ENCODE peak calls at places on chromosomes 1 and 21, in ten cellular contexts. U, A, K, Q, Z, C, G, F, V and H are unnamed samples.

GRCh38 chr1:165490175-165490574 is 45.2 kb upstream of the RXRG start:
- DNase-seq in K (no peak), V (no peak), G (no peak), F (no peak), C (peak), U (no peak), Z (peak), A (no peak), Q (no peak), H (no peak)

GRCh38 chr1:53415432-53415831 is 43.8 kb upstream of the DMRTB1 start:
- DNase-seq in F (no peak), V (no peak), Q (no peak), Z (no peak), G (no peak), U (no peak), A (peak), C (no peak), K (no peak), H (no peak)

GRCh38 chr1:243233908-243234307 is 21.2 kb downstream of the CEP170 start:
- DNase-seq in Q (no peak), V (no peak), U (no peak), G (no peak), C (no peak), K (no peak), F (peak), A (no peak), Z (no peak), H (no peak)

GRCh38 chr1:145782166-145783099 is 41.5 kb downstream of the RNF115 start:
- DNase-seq in A (no peak), V (no peak), Q (peak), U (no peak), F (peak), G (no peak), Z (no peak), K (no peak), C (no peak), H (no peak)

GRCh38 chr1:223870617-223871574 is 25.1 kb upstream of the TP53BP2 start:
- DNase-seq in C (no peak), K (no peak), F (no peak), U (no peak), G (no peak), A (no peak), V (no peak), Z (no peak), Q (no peak), H (peak)

GRCh38 chr21:32096411-32096810 is 182.4 kb downstream of the MIS18A start:
- DNase-seq in U (no peak), F (no peak), Q (peak), A (no peak), G (no peak), Z (no peak), V (no peak), C (no peak), K (no peak), H (no peak)

GRCh38 chr1:67632356-67632755 is 52.6 kb upstream of the GADD45A start:
- DNase-seq in U (no peak), K (no peak), C (no peak), A (no peak), Z (no peak), F (no peak), Q (no peak), G (no peak), V (no peak), H (no peak)

GRCh38 chr1:229254910-229255541 is 15.9 kb upstream of the RAB4A start:
- DNase-seq in V (no peak), G (no peak), Q (no peak), K (no peak), C (no peak), A (no peak), U (no peak), F (no peak), Z (no peak), H (no peak)

GRCh38 chr1:58430355-58431335 is 115.9 kb downstream of the OMA1 start:
- DNase-seq in Z (peak), F (no peak), U (no peak), C (no peak), A (no peak), K (no peak), G (no peak), Q (no peak), V (no peak), H (no peak)

GRCh38 chr21:44917446-44918106 is 3.1 kb downstream of the ITGB2 start:
- DNase-seq in A (no peak), Z (no peak), U (no peak), Q (no peak), F (no peak), C (no peak), K (no peak), G (no peak), V (no peak), H (no peak)

GRCh38 chr21:44415073-44416025 is 40.0 kb upstream of the LRRC3 start:
- DNase-seq in Q (no peak), A (peak), Z (no peak), U (no peak), C (no peak), V (no peak), K (no peak), F (no peak), G (no peak), H (no peak)

GRCh38 chr1:16053781-16054502 is 10.4 kb downstream of the CLCNKB start:
- DNase-seq in A (no peak), V (no peak), Q (no peak), F (no peak), G (no peak), K (no peak), Z (no peak), U (no peak), C (no peak), H (no peak)

GRCh38 chr1:220386494-220387195 is 114.4 kb upstream of the RAB3GAP2 start:
- DNase-seq in C (no peak), K (no peak), U (no peak), V (no peak), Q (no peak), Z (no peak), G (no peak), A (no peak), F (no peak), H (no peak)

GRCh38 chr1:26981146-26981846 is 12.2 kb upstream of the TRNP1 start:
- DNase-seq in F (no peak), Q (no peak), C (no peak), Z (no peak), V (no peak), K (no peak), U (no peak), A (no peak), G (no peak), H (no peak)

GRCh38 chr1:89598450-89599331 is 34.2 kb upstream of the LRRC8C start:
- DNase-seq in K (no peak), G (no peak), A (no peak), C (no peak), V (no peak), U (no peak), Z (no peak), F (peak), Q (peak), H (no peak)

GRCh38 chr1:58941471-58942289 is 157.8 kb upstream of the JUN start:
- DNase-seq in V (no peak), U (peak), Z (no peak), Q (no peak), A (no peak), K (peak), C (no peak), G (no peak), F (no peak), H (peak)

GRCh38 chr1:212040629-212041028 is 5.1 kb downstream of the DTL start:
- DNase-seq in K (no peak), G (no peak), U (no peak), F (no peak), C (no peak), A (no peak), Q (no peak), Z (no peak), V (no peak), H (no peak)

GRCh38 chr1:32775640-32776337 is 41.4 kb downstream of the YARS1 start:
- DNase-seq in C (no peak), F (peak), K (no peak), G (no peak), A (no peak), U (no peak), Q (no peak), V (no peak), Z (no peak), H (no peak)

GRCh38 chr21:34983680-34984086 is 65.4 kb downstream of the RUNX1 start:
- DNase-seq in G (no peak), A (no peak), C (no peak), F (peak), U (no peak), V (no peak), Q (no peak), K (no peak), Z (no peak), H (no peak)

GRCh38 chr1:159012495-159012894 is 2.8 kb downstream of the IFI16 start:
- DNase-seq in F (peak), C (no peak), Z (no peak), G (no peak), U (no peak), V (no peak), K (no peak), Q (no peak), A (no peak), H (no peak)

GRCh38 chr1:174982971-174983689 is 16.6 kb upstream of the CACYBP start:
- DNase-seq in Q (peak), U (no peak), Z (no peak), K (no peak), C (no peak), G (no peak), F (peak), V (peak), A (no peak), H (peak)

GRCh38 chr21:15592271-15592860 is 137.4 kb upstream of the USP25 start:
- DNase-seq in U (no peak), G (no peak), Z (no peak), Q (peak), V (no peak), A (no peak), F (peak), K (no peak), C (no peak), H (no peak)

GRCh38 chr1:73273886-73274285 is 924.1 kb downstream of the LRRIQ3 start:
- DNase-seq in Q (no peak), C (no peak), U (no peak), G (no peak), A (no peak), K (no peak), Z (no peak), F (no peak), V (no peak), H (no peak)

GRCh38 chr1:32242341-32242851 is 4.6 kb upstream of the FAM167B start:
- DNase-seq in U (no peak), K (no peak), C (peak), Z (peak), F (no peak), V (peak), Q (no peak), A (peak), G (no peak), H (peak)

GRCh38 chr1:51898090-51898734 is 19.7 kb upstream of the NRDC start:
- DNase-seq in C (no peak), G (no peak), V (no peak), Z (no peak), K (no peak), U (no peak), F (peak), Q (no peak), A (no peak), H (no peak)

GRCh38 chr1:182615468-182616129 is 11.4 kb upstream of the RGS16 start:
- DNase-seq in C (peak), G (no peak), F (no peak), A (peak), Q (no peak), K (no peak), Z (peak), U (no peak), V (peak), H (no peak)

GRCh38 chr21:46361937-46362336 is 38.0 kb downstream of the PCNT start:
- DNase-seq in F (no peak), G (no peak), K (no peak), V (no peak), Q (no peak), A (no peak), C (no peak), Z (no peak), U (no peak), H (no peak)

GRCh38 chr1:116390195-116390594 is 17.2 kb downstream of the ATP1A1 start:
- DNase-seq in U (no peak), C (no peak), A (no peak), Q (no peak), V (no peak), K (no peak), F (no peak), Z (no peak), G (no peak), H (no peak)

GRCh38 chr1:21553116-21553926 is 44.1 kb downstream of the ALPL start:
- DNase-seq in Q (no peak), F (peak), G (no peak), C (peak), U (no peak), V (no peak), A (no peak), K (no peak), Z (no peak), H (no peak)

GRCh38 chr1:147078606-147079399 is 93.5 kb downstream of the PRKAB2 start:
- DNase-seq in Z (no peak), U (no peak), A (no peak), Q (no peak), V (no peak), F (no peak), C (no peak), G (no peak), K (peak), H (no peak)

GRCh38 chr21:26169061-26169610 is 1.4 kb downstream of the APP start:
- DNase-seq in G (no peak), Q (peak), K (no peak), U (peak), A (peak), F (peak), V (peak), Z (peak), C (peak), H (peak)

DNA sequence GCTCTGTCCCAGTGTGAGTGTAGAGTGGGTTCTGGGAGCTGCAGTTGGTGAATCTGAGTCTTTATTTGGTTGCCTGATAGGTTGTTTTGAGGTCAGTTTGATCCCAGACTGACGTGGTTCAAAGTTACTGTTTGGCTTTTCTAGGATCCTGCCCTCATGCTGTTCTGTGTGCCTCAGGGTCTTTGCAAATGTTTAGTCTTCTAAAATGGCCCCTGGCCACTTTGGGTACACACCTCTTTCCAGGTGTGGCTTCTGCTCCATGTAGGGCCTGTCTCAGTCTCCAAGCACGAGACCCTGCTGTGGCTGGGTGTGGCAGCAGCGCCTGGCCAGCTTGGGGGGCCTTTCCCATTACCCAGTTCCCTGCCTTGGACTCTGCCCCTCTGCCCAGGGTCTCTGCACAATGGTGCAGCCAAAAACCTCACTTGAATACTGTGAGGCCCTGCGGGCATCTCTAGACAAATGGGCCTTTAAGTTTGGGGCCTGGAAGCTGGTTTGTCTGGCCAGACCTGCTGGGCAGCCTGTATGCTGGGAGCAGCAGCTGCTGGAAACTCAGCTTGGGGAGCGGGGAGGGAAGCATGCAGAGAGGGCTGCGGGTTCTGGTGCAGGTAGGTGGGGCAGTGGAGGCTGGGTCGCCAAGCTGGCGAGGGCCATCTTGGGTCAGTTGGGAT is 5.6 kb downstream of the PTPRF start:
- DNase-seq in U (peak), G (no peak), Q (no peak), V (no peak), K (no peak), C (no peak), Z (no peak), F (no peak), A (no peak), H (peak)
- H3K4me3 ChIP-seq in U (no peak), G (no peak), Q (no peak), V (no peak), K (no peak), C (no peak), Z (no peak), F (no peak), A (no peak), H (no peak)

GRCh38 chr1:231534703-231535159 is 6.3 kb downstream of the TSNAX start:
- DNase-seq in G (no peak), C (no peak), Q (no peak), K (no peak), F (no peak), U (no peak), Z (no peak), V (no peak), A (no peak), H (no peak)
- TF ChIP-seq POLR2A in G (no peak), C (no peak), Q (no peak), K (no peak), F (no peak), U (no peak), Z (no peak), V (no peak), A (no peak), H (no peak)

DNA sequence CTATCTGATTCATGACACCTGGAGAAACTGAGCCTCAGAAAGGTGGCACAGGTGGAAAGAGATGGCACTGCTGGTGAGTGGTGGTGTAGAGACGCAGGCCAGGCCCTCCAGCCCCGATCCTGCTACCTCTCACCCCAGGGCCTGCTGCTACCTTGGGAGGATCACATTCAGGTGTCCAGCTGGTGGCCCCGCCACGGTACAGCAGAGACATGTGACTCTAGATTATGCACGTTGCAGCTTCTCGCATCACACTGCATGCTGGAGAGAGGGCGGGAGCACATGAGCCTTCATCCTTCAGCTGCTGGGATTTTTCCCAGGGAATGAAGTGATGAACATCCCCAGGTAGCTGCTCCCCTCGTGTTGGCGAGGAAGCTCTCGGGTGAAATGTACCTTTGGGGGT is 32.9 kb downstream of the KAZN start:
- DNase-seq in C (no peak), G (no peak), K (no peak), A (no peak), Z (no peak), V (no peak), Q (no peak), F (no peak), U (no peak), H (no peak)
- H3K4me3 ChIP-seq in C (no peak), G (no peak), K (no peak), A (no peak), Z (no peak), V (no peak), Q (no peak), F (no peak), U (no peak), H (no peak)

GRCh38 chr1:156025873-156026272 is 5.1 kb upstream of the SSR2 start:
- DNase-seq in F (peak), G (no peak), V (no peak), K (no peak), C (peak), A (no peak), Q (peak), Z (peak), U (peak), H (peak)

GRCh38 chr1:156021087-156021416 is 301 bp upstream of the SSR2 start:
- DNase-seq in K (no peak), U (no peak), A (no peak), V (no peak), Q (no peak), C (no peak), G (no peak), F (no peak), Z (no peak), H (no peak)

GRCh38 chr1:156019946-156020292 is 832 bp downstream of the SSR2 start:
- DNase-seq in A (no peak), F (no peak), U (no peak), C (no peak), Z (no peak), K (no peak), V (no peak), G (no peak), Q (no peak), H (no peak)

GRCh38 chr1:156021954-156022353 is 1.2 kb upstream of the SSR2 start:
- DNase-seq in Z (no peak), F (no peak), Q (no peak), C (no peak), V (no peak), A (no peak), G (no peak), K (no peak), U (no peak), H (no peak)

GRCh38 chr1:156020293-156021086 is at the start of gene SSR2:
- DNase-seq in V (peak), A (peak), Q (peak), U (peak), G (peak), C (peak), F (peak), K (peak), Z (peak), H (peak)
- TF ChIP-seq POLR2A in V (peak), A (no peak), Q (peak), U (no peak), G (peak), C (peak), F (peak), K (no peak), Z (no peak), H (peak)

DNA sequence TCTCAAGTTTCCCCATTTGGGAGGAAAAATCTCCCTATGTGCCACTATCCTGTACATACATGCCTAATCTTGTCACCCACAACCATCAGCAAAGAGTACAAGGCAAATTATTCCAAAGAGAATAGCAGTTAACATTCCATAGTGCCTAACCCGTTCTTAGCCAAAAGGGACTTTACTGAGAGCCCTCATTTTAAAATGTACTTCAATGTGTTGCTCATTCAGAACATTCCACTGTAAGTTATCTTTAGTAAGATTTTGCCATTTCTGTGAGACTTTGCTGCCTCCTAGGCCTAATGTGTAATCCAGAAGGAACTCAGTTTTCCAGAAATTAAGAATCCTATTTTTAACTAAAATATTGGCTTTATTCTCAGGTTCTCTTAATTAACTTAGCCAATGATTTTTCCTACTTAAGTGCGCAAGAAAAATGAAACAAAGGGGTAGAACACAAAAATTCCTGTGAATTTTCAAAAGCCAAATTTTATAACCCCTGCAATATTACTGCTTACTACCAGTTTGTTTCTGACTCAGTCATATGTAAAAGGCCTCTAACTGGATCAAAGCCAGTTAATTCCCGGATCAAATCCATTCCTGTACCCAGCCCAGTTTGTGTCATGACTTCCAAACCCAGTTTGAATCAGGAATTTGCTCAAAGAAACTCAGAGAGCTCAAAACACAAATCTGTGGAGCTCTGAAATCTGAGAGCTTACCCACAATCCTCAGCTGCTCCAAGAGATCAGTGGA is 11.4 kb upstream of the MRPL55 start:
- DNase-seq in U (no peak), Q (no peak), C (no peak), V (no peak), K (no peak), Z (no peak), A (no peak), F (peak), G (no peak), H (no peak)
- H3K4me3 ChIP-seq in U (no peak), Q (no peak), C (no peak), V (no peak), K (no peak), Z (no peak), A (no peak), F (no peak), G (no peak), H (no peak)